ENCODE peak calls at places on chromosomes 12 and 14, in four cellular contexts. W is lower lobe of right lung, K is adrenal gland, J is stomach. R is an unnamed sample.

GRCh38 chr12:131221946-131222249 is 268.2 kb downstream of the ADGRD1 start:
- DNase-seq in K (no peak), W (no peak), J (no peak), R (no peak)

GRCh38 chr12:127286281-127286680 is 980.7 kb upstream of the TMEM132C start:
- DNase-seq in J (no peak), W (no peak), K (no peak), R (no peak)

GRCh38 chr14:39417014-39417413 is 15.2 kb downstream of the FBXO33 start:
- DNase-seq in J (no peak), K (no peak), W (no peak), R (no peak)

GRCh38 chr12:102169922-102170698 is 27.5 kb downstream of the PMCH start:
- DNase-seq in K (peak; percentile 8), W (no peak), J (no peak), R (peak; percentile 48)

GRCh38 chr12:71476513-71476912 is 36.9 kb downstream of the LGR5 start:
- DNase-seq in W (no peak), K (no peak), J (no peak), R (no peak)

GRCh38 chr12:27524839-27525238 is 833 bp downstream of the PPFIBP1 start:
- DNase-seq in J (no peak), K (no peak), W (no peak), R (peak; percentile 49)

GRCh38 chr12:45536254-45536653 is 193.3 kb upstream of the ARID2 start:
- DNase-seq in J (no peak), W (no peak), K (no peak), R (no peak)

GRCh38 chr14:23984891-23985607 is 3.7 kb upstream of the DHRS4L2 start:
- DNase-seq in W (no peak), J (peak; percentile 62), K (peak; percentile 49), R (no peak)

GRCh38 chr12:43347026-43347425 is 205.0 kb downstream of the ADAMTS20 start:
- DNase-seq in K (no peak), J (no peak), W (no peak), R (no peak)

GRCh38 chr14:92340071-92340470 is 17.1 kb downstream of the SLC24A4 start:
- DNase-seq in K (no peak), W (no peak), J (no peak), R (no peak)

GRCh38 chr12:121295123-121295745 is 1.3 kb downstream of the CAMKK2 start:
- DNase-seq in K (no peak), J (no peak), W (no peak), R (no peak)

GRCh38 chr12:93518725-93519124 is 51.4 kb downstream of the MRPL42 start:
- DNase-seq in K (peak; percentile 60), J (no peak), W (no peak), R (no peak)

GRCh38 chr12:2183556-2184541 is 131.1 kb downstream of the CACNA1C start:
- DNase-seq in W (no peak), J (no peak), K (no peak), R (no peak)
- TF ChIP-seq CTCF in W (no peak), J (no peak), K (no peak), R (no peak)

GRCh38 chr12:20368653-20369163 is 371 bp downstream of the PDE3A start:
- DNase-seq in K (peak; percentile 8), W (no peak), J (no peak), R (peak; percentile 28)
- H3K4me3 ChIP-seq in K (no peak overlapping the region), W (peak overlapping the region; percentile 62), J (peak overlapping the region; percentile 59), R (peak overlapping the region; percentile 53)

GRCh38 chr14:30610719-30611388 is 11.3 kb upstream of the SCFD1 start:
- DNase-seq in W (peak; percentile 58), J (peak; percentile 60), K (peak; percentile 51), R (no peak)
- H3K27ac ChIP-seq in W (no peak overlapping the region), J (no peak overlapping the region), K (no peak overlapping the region), R (no peak overlapping the region)

GRCh38 chr14:105470812-105471771 is 3.5 kb upstream of the CRIP2 start:
- DNase-seq in J (no peak), W (no peak), K (no peak), R (no peak)
- TF ChIP-seq CTCF in J (no peak), W (no peak), K (no peak), R (no peak)

GRCh38 chr12:107369006-107369405 is 275.7 kb upstream of the CRY1 start:
- DNase-seq in J (no peak), K (no peak), W (no peak), R (no peak)
- H3K4me3 ChIP-seq in J (no peak overlapping the region), K (no peak overlapping the region), W (no peak overlapping the region), R (no peak overlapping the region)

GRCh38 chr14:91323031-91323430 is 78.5 kb upstream of the GPR68 start:
- DNase-seq in K (no peak), W (no peak), J (no peak), R (no peak)

GRCh38 chr14:91325211-91325610 is 80.7 kb upstream of the GPR68 start:
- DNase-seq in K (no peak), J (no peak), W (no peak), R (no peak)

GRCh38 chr14:91322623-91323022 is 78.1 kb upstream of the GPR68 start:
- DNase-seq in J (no peak), W (no peak), K (no peak), R (no peak)

GRCh38 chr14:91324606-91324950 is 80.1 kb upstream of the GPR68 start:
- DNase-seq in W (no peak), J (no peak), K (no peak), R (no peak)

GRCh38 chr14:91323671-91324605 is 79.4 kb upstream of the GPR68 start:
- DNase-seq in W (peak; percentile 92), J (peak; percentile 90), K (peak; percentile 80), R (peak; percentile 96)
- H3K27ac ChIP-seq in W (peak overlapping the region; percentile 73), J (peak overlapping the region; percentile 63), K (no peak overlapping the region), R (peak overlapping the region; percentile 41)

DNA sequence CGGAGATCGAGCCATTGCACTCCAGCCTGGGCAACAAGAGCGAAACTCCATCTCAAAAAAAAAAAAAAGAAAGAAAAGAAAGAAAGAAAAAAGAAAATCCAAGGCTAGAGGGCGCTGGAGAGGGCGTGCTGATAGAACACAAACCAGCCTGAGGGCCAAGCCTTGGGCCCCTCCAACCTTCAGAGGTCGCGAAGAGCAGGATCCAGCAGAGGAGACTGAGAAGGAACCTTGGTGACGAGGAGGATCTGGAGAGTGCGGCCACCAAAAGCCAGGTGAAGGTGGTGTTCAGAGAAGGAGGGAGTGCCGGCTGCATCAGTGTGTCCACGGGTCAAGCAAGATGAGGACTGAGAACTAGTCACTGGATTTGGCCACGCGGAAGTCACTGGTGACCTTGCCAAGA is 4.1 kb upstream of the DYNC1H1 start:
- DNase-seq in K (no peak), J (no peak), W (no peak), R (no peak)
- TF ChIP-seq CTCF in K (peak; percentile 13), J (no peak), W (no peak), R (peak; percentile 5)

GRCh38 chr12:12266389-12266872 is 413 bp downstream of the LRP6 start:
- DNase-seq in W (no peak), J (no peak), K (no peak), R (peak; percentile 64)
- H3K4me3 ChIP-seq in W (peak overlapping the region; percentile 72), J (peak overlapping the region; percentile 66), K (peak overlapping the region; percentile 21), R (peak overlapping the region; percentile 83)